ENCODE peak calls at places on chromosomes 6 and 20, in four cellular contexts. N, R, T and I are unnamed samples.

GRCh38 chr20:57941121-57941522 is 231.3 kb upstream of the PMEPA1 start:
- DNase-seq in N (no peak), R (no peak), T (no peak), I (no peak)

GRCh38 chr20:34525709-34526416 is 9.6 kb downstream of the DYNLRB1 start:
- DNase-seq in N (peak; percentile 98), R (no peak), T (no peak), I (peak; percentile 99)

GRCh38 chr20:7792131-7792869 is 148.0 kb downstream of the HAO1 start:
- DNase-seq in N (no peak), R (no peak), T (no peak), I (no peak)

GRCh38 chr6:52595000-52595795 is 18.3 kb upstream of the TRAM2 start:
- DNase-seq in N (peak; percentile 81), R (no peak), T (no peak), I (no peak)

GRCh38 chr6:90790696-90791095 is 203.8 kb upstream of the MAP3K7 start:
- DNase-seq in N (no peak), R (no peak), T (no peak), I (no peak)

GRCh38 chr20:2387580-2387979 is 6.9 kb downstream of the TGM6 start:
- DNase-seq in N (no peak), R (no peak), T (no peak), I (no peak)

GRCh38 chr6:147117580-147117979 is 86.6 kb upstream of the STXBP5 start:
- DNase-seq in N (no peak), R (no peak), T (no peak), I (no peak)

GRCh38 chr6:36692220-36692619 is 5.4 kb upstream of the RAB44 start:
- DNase-seq in N (no peak), R (no peak), T (no peak), I (no peak)

GRCh38 chr20:22862645-22863230 is 172.4 kb upstream of the SSTR4 start:
- DNase-seq in N (no peak), R (no peak), T (peak; percentile 10), I (peak; percentile 34)

GRCh38 chr6:37602801-37603200 is 94.9 kb downstream of the MDGA1 start:
- DNase-seq in N (no peak), R (no peak), T (no peak), I (no peak)

GRCh38 chr6:75752365-75752764 is 3.3 kb downstream of the MYO6 start:
- DNase-seq in N (peak; percentile 17), R (no peak), T (no peak), I (peak; percentile 24)

GRCh38 chr6:25899580-25900408 is 25.8 kb upstream of the SLC17A3 start:
- DNase-seq in N (peak; percentile 81), R (no peak), T (no peak), I (no peak)

GRCh38 chr6:99349620-99350141 is at the start of gene FAXC:
- DNase-seq in N (peak; percentile 9), R (no peak), T (peak; percentile 41), I (peak; percentile 25)

GRCh38 chr6:90584636-90585255 is 2.1 kb downstream of the MAP3K7 start:
- DNase-seq in N (no peak), R (no peak), T (no peak), I (no peak)

GRCh38 chr6:31558318-31558625 is 10.9 kb downstream of the NFKBIL1 start:
- DNase-seq in N (no peak), R (no peak), T (no peak), I (no peak)

GRCh38 chr6:118218156-118218555 is 311.1 kb downstream of the SLC35F1 start:
- DNase-seq in N (no peak), R (no peak), T (no peak), I (no peak)

GRCh38 chr6:43812850-43813584 is 43.0 kb downstream of the VEGFA start:
- DNase-seq in N (no peak), R (no peak), T (no peak), I (no peak)

GRCh38 chr6:3872370-3872854 is 23.2 kb downstream of the FAM50B start:
- DNase-seq in N (peak; percentile 46), R (no peak), T (no peak), I (no peak)

GRCh38 chr6:169883316-169883715 is 131.9 kb downstream of the ERMARD start:
- DNase-seq in N (peak; percentile 20), R (no peak), T (no peak), I (no peak)

GRCh38 chr6:148935705-148936306 is 189.0 kb downstream of the UST start:
- DNase-seq in N (no peak), R (no peak), T (no peak), I (no peak)

GRCh38 chr6:10960171-10960570 is 73.3 kb downstream of the SYCP2L start:
- DNase-seq in N (peak; percentile 29), R (no peak), T (no peak), I (no peak)

GRCh38 chr6:25127433-25127832 is 151.7 kb upstream of the CARMIL1 start:
- DNase-seq in N (no peak), R (no peak), T (no peak), I (no peak)

GRCh38 chr6:89952696-89953095 is 58.4 kb downstream of the GJA10 start:
- DNase-seq in N (no peak), R (no peak), T (no peak), I (no peak)

GRCh38 chr6:21767891-21768659 is 174.5 kb downstream of the SOX4 start:
- DNase-seq in N (no peak), R (no peak), T (no peak), I (peak; percentile 85)

GRCh38 chr6:39313526-39314272 is 520 bp downstream of the KCNK17 start:
- DNase-seq in N (no peak), R (no peak), T (no peak), I (no peak)

GRCh38 chr6:125294925-125295324 is 6.8 kb downstream of the HDDC2 start:
- DNase-seq in N (no peak), R (no peak), T (no peak), I (peak; percentile 30)

GRCh38 chr6:87155920-87156600 is 695 bp downstream of the ZNF292 start:
- DNase-seq in N (peak; percentile 39), R (no peak), T (peak; percentile 66), I (peak; percentile 57)

GRCh38 chr6:87154641-87155271 is 609 bp upstream of the ZNF292 start:
- DNase-seq in N (no peak), R (no peak), T (peak; percentile 39), I (no peak)

GRCh38 chr6:87152528-87152950 is 2.8 kb upstream of the ZNF292 start:
- DNase-seq in N (no peak), R (no peak), T (no peak), I (no peak)

GRCh38 chr6:87151786-87152527 is 3.4 kb upstream of the ZNF292 start:
- DNase-seq in N (no peak), R (no peak), T (no peak), I (peak; percentile 51)

DNA sequence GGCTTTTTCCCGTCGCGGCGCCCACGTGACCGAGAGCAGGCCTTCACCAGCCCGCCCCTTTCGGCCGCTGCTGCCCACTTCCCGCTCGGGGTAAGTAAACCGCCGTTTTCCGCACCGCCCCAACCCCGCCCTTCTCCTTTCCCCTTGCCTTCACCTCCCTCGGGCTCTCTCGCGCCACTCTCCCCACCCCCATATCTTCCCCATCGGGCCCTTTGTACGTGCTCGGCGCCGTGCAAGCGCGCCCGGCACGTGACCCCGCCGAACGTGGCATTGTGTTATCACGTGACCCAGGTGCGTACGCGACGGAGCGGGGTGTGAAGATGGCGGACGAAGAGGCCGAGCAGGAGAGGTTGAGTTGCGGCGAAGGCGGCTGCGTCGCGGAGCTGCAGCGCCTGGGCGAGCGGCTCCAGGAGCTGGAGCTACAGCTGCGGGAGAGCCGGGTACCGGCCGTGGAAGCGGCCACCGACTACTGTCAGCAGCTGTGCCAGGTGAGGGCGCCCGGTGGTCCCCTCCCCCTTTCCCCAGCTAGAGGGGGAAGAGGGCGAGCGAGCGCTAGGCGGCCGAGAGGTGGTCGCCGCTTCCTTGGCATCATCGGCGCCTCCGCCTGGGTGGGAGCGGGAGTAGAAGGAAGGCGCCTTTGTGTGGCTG is at the start of gene ZNF292:
- DNase-seq in N (peak; percentile 93), R (peak; percentile 94), T (peak; percentile 87), I (peak; percentile 98)
- H3K9ac ChIP-seq in N (peak within 1 kb of the TSS; percentile 78), R (peak within 1 kb of the TSS; percentile 98), T (peak within 1 kb of the TSS; percentile 99), I (peak within 1 kb of the TSS; percentile 97)

DNA sequence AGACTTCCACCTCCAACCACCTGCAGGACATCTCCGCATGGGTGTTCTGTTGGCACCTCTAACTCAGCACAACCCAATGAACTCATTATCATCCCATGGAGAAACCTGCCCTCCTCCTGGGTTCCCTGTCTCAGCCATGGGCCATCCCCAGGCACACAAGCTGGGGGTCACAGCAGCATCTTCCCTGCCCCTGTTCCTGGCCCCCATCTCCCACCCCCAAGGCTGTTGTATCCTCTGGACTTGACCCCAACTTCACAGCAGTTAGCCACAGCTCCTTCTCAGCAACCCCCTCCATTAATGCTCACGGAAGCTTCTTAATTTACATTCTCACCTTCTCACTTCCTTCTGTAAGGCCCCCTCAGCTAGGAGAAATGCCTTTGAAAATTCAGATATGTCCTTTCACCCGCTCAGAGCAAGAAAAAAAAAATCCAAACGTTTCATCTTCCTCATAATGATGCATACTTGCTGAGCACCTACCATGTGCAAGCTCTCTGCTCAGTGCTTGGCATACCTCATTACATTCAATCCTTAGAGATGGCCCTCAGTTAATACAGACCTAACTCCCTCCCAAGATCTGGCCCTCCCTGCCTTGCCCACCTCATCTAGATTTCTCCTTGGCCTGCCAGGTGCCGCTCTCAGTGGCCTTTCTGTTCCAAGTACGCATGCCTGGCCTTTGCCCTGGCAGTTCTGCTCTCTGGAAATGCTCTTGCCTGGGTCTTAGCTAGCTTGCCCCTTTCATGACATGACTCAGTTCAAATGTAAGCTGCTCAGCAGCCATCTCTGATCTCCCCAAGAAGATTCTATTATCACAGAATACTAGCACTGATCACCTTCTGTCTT is 2.5 kb upstream of the NELFCD start:
- DNase-seq in N (no peak), R (no peak), T (no peak), I (no peak)
- TF ChIP-seq JUN in N (no peak), R (no peak), T (no peak), I (no peak)

GRCh38 chr20:53872561-53873248 is 197.7 kb downstream of the BCAS1 start:
- DNase-seq in N (no peak), R (no peak), T (no peak), I (no peak)

GRCh38 chr20:53872081-53872541 is 198.3 kb downstream of the BCAS1 start:
- DNase-seq in N (no peak), R (no peak), T (no peak), I (peak; percentile 63)

GRCh38 chr20:53869466-53870258 is 200.7 kb downstream of the BCAS1 start:
- DNase-seq in N (peak; percentile 96), R (no peak), T (peak; percentile 55), I (peak; percentile 82)

GRCh38 chr20:53871541-53871940 is 198.9 kb downstream of the BCAS1 start:
- DNase-seq in N (no peak), R (no peak), T (no peak), I (no peak)

DNA sequence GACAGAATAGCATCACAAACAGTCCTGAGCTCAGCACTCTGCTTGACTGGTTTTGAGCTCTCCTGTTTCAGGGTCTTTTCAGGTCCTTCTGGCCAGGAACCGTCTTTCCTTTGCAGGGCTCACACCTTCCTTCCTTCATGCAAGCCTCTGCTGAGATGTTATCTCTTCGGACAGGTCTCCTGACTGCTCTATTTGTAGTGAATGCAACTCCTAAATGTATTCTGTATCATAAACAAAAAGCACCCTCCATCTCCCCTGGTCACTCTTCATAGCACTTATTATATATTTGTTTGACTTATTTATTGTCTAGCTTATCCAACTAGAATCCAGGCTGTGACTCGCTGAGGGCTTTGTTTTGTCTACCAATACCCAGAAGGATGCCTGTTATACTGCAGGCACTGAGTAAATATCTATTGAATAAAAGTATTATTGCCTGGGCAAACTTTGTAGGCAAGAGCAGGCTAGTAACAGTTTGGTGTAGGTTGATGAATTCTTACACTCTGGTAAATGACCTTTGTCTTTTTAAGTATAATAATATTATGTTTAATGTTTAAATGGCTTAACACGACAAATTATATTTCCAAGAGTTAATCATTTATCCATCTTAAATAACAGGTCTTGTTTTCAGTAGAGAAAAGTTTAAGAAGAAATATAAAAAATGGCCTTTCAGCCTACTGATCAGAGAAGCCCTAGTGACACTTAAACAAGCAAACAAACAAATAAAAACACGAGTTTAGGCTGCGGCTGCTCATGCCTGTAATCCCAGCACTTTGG is 199.8 kb downstream of the BCAS1 start:
- DNase-seq in N (no peak), R (no peak), T (no peak), I (peak; percentile 26)
- TF ChIP-seq POLR2AphosphoS5 in N (no peak), R (no peak), T (no peak), I (no peak)

GRCh38 chr6:72913797-72914196 is 291.9 kb downstream of the KCNQ5 start:
- DNase-seq in N (no peak), R (no peak), T (no peak), I (no peak)
- H3K9ac ChIP-seq in N (no peak overlapping the region), R (no peak overlapping the region), T (no peak overlapping the region), I (no peak overlapping the region)